ENCODE peak calls at places on chromosomes 13 and 19, in six cellular contexts. One of them, this sample, is unnamed.

GRCh38 chr19:18130523-18131242 is 22.3 kb upstream of the PIK3R2 start:
- DNase-seq in CD4-positive, alpha-beta T cell: no peak
- DNase-seq in gastrocnemius medialis: no peak
- DNase-seq in uterus: no peak
- DNase-seq in AG04450: no peak
- DNase-seq in left lung: no peak
- DNase-seq in this sample: no peak

GRCh38 chr13:98752111-98752941 is at the start of gene SLC15A1:
- DNase-seq in CD4-positive, alpha-beta T cell: no peak
- DNase-seq in gastrocnemius medialis: no peak
- DNase-seq in uterus: no peak
- DNase-seq in AG04450: no peak
- DNase-seq in left lung: no peak
- DNase-seq in this sample: no peak

GRCh38 chr19:45307361-45307760 is 15.3 kb downstream of the CKM start:
- DNase-seq in CD4-positive, alpha-beta T cell: no peak
- DNase-seq in gastrocnemius medialis: no peak
- DNase-seq in uterus: no peak
- DNase-seq in AG04450: no peak
- DNase-seq in left lung: no peak
- DNase-seq in this sample: no peak

GRCh38 chr19:54873990-54874389 is at the start of gene FCAR:
- DNase-seq in CD4-positive, alpha-beta T cell: no peak
- DNase-seq in gastrocnemius medialis: no peak
- DNase-seq in uterus: no peak
- DNase-seq in AG04450: no peak
- DNase-seq in left lung: no peak
- DNase-seq in this sample: no peak

GRCh38 chr13:76522083-76522755 is 364.0 kb downstream of the KCTD12 start:
- DNase-seq in CD4-positive, alpha-beta T cell: no peak
- DNase-seq in gastrocnemius medialis: no peak
- DNase-seq in uterus: no peak
- DNase-seq in AG04450: no peak
- DNase-seq in left lung: no peak
- DNase-seq in this sample: no peak

GRCh38 chr13:24911135-24911524 is 147.2 kb downstream of the RNF17 start:
- DNase-seq in CD4-positive, alpha-beta T cell: no peak
- DNase-seq in gastrocnemius medialis: no peak
- DNase-seq in uterus: no peak
- DNase-seq in AG04450: no peak
- DNase-seq in left lung: no peak
- DNase-seq in this sample: no peak

GRCh38 chr19:2837430-2837829 is 3.8 kb upstream of the ZNF555 start:
- DNase-seq in CD4-positive, alpha-beta T cell: no peak
- DNase-seq in gastrocnemius medialis: no peak
- DNase-seq in uterus: no peak
- DNase-seq in AG04450: no peak
- DNase-seq in left lung: no peak
- DNase-seq in this sample: no peak

GRCh38 chr13:24341439-24341838 is 32.1 kb downstream of the C1QTNF9 start:
- DNase-seq in CD4-positive, alpha-beta T cell: no peak
- DNase-seq in gastrocnemius medialis: no peak
- DNase-seq in uterus: no peak
- DNase-seq in AG04450: no peak
- DNase-seq in left lung: no peak
- DNase-seq in this sample: no peak

GRCh38 chr19:55584871-55585270 is 4.2 kb upstream of the ZNF579 start:
- DNase-seq in CD4-positive, alpha-beta T cell: no peak
- DNase-seq in gastrocnemius medialis: no peak
- DNase-seq in uterus: no peak
- DNase-seq in AG04450: no peak
- DNase-seq in left lung: no peak
- DNase-seq in this sample: no peak

GRCh38 chr13:28557725-28558124 is 62.8 kb upstream of the FLT1 start:
- DNase-seq in CD4-positive, alpha-beta T cell: no peak
- DNase-seq in gastrocnemius medialis: no peak
- DNase-seq in uterus: no peak
- DNase-seq in AG04450: peak
- DNase-seq in left lung: no peak
- DNase-seq in this sample: no peak

GRCh38 chr13:101673360-101674105 is 221.1 kb downstream of the ITGBL1 start:
- DNase-seq in CD4-positive, alpha-beta T cell: no peak
- DNase-seq in gastrocnemius medialis: no peak
- DNase-seq in uterus: no peak
- DNase-seq in AG04450: no peak
- DNase-seq in left lung: no peak
- DNase-seq in this sample: no peak

GRCh38 chr19:42129399-42130253 is 2.6 kb downstream of the POU2F2 start:
- DNase-seq in CD4-positive, alpha-beta T cell: no peak
- DNase-seq in gastrocnemius medialis: peak
- DNase-seq in uterus: no peak
- DNase-seq in AG04450: no peak
- DNase-seq in left lung: no peak
- DNase-seq in this sample: no peak

GRCh38 chr13:113205428-113205931 is 3.0 kb downstream of the PCID2 start:
- DNase-seq in CD4-positive, alpha-beta T cell: no peak
- DNase-seq in gastrocnemius medialis: no peak
- DNase-seq in uterus: no peak
- DNase-seq in AG04450: no peak
- DNase-seq in left lung: no peak
- DNase-seq in this sample: no peak

GRCh38 chr13:85509512-85509911 is 289.7 kb downstream of the SLITRK6 start:
- DNase-seq in CD4-positive, alpha-beta T cell: no peak
- DNase-seq in gastrocnemius medialis: no peak
- DNase-seq in uterus: no peak
- DNase-seq in AG04450: no peak
- DNase-seq in left lung: no peak
- DNase-seq in this sample: no peak

GRCh38 chr13:109256866-109257760 is 529.3 kb downstream of the IRS2 start:
- DNase-seq in CD4-positive, alpha-beta T cell: no peak
- DNase-seq in gastrocnemius medialis: peak
- DNase-seq in uterus: no peak
- DNase-seq in AG04450: peak
- DNase-seq in left lung: no peak
- DNase-seq in this sample: no peak

GRCh38 chr13:113446488-113446854 is 6.8 kb downstream of the ADPRHL1 start:
- DNase-seq in CD4-positive, alpha-beta T cell: no peak
- DNase-seq in gastrocnemius medialis: no peak
- DNase-seq in uterus: no peak
- DNase-seq in AG04450: no peak
- DNase-seq in left lung: no peak
- DNase-seq in this sample: no peak

GRCh38 chr13:45623516-45624090 is 8.1 kb upstream of the ERICH6B start:
- DNase-seq in CD4-positive, alpha-beta T cell: no peak
- DNase-seq in gastrocnemius medialis: no peak
- DNase-seq in uterus: no peak
- DNase-seq in AG04450: no peak
- DNase-seq in left lung: no peak
- DNase-seq in this sample: no peak

GRCh38 chr13:28650284-28650683 is 8.6 kb upstream of the POMP start:
- DNase-seq in CD4-positive, alpha-beta T cell: no peak
- DNase-seq in gastrocnemius medialis: no peak
- DNase-seq in uterus: no peak
- DNase-seq in AG04450: no peak
- DNase-seq in left lung: no peak
- DNase-seq in this sample: no peak

GRCh38 chr13:113848020-113848419 is 15.9 kb downstream of the GAS6 start:
- DNase-seq in CD4-positive, alpha-beta T cell: no peak
- DNase-seq in gastrocnemius medialis: no peak
- DNase-seq in uterus: no peak
- DNase-seq in AG04450: no peak
- DNase-seq in left lung: peak
- DNase-seq in this sample: no peak

GRCh38 chr19:46321653-46322052 is 24.8 kb downstream of the HIF3A start:
- DNase-seq in CD4-positive, alpha-beta T cell: no peak
- DNase-seq in gastrocnemius medialis: no peak
- DNase-seq in uterus: no peak
- DNase-seq in AG04450: no peak
- DNase-seq in left lung: no peak
- DNase-seq in this sample: no peak

GRCh38 chr13:95505265-95505664 is 47.3 kb upstream of the CLDN10 start:
- DNase-seq in CD4-positive, alpha-beta T cell: no peak
- DNase-seq in gastrocnemius medialis: no peak
- DNase-seq in uterus: no peak
- DNase-seq in AG04450: no peak
- DNase-seq in left lung: no peak
- DNase-seq in this sample: no peak

GRCh38 chr13:83065136-83065535 is 817.1 kb downstream of the SLITRK1 start:
- DNase-seq in CD4-positive, alpha-beta T cell: no peak
- DNase-seq in gastrocnemius medialis: peak
- DNase-seq in uterus: no peak
- DNase-seq in AG04450: no peak
- DNase-seq in left lung: no peak
- DNase-seq in this sample: no peak

GRCh38 chr13:113897966-113898365 is 34.1 kb upstream of the GAS6 start:
- DNase-seq in CD4-positive, alpha-beta T cell: no peak
- DNase-seq in gastrocnemius medialis: no peak
- DNase-seq in uterus: no peak
- DNase-seq in AG04450: no peak
- DNase-seq in left lung: no peak
- DNase-seq in this sample: no peak

GRCh38 chr13:80337706-80338105 is 3.2 kb downstream of the SPRY2 start:
- DNase-seq in CD4-positive, alpha-beta T cell: no peak
- DNase-seq in gastrocnemius medialis: no peak
- DNase-seq in uterus: no peak
- DNase-seq in AG04450: no peak
- DNase-seq in left lung: no peak
- DNase-seq in this sample: no peak
- H3K27ac ChIP-seq in CD4-positive, alpha-beta T cell: no peak
- H3K27ac ChIP-seq in gastrocnemius medialis: peak
- H3K27ac ChIP-seq in uterus: peak
- H3K27ac ChIP-seq in AG04450: no peak
- H3K27ac ChIP-seq in left lung: peak
- H3K27ac ChIP-seq in this sample: no peak

GRCh38 chr19:33205531-33206260 is 11.6 kb downstream of the LRP3 start:
- DNase-seq in CD4-positive, alpha-beta T cell: no peak
- DNase-seq in gastrocnemius medialis: no peak
- DNase-seq in uterus: no peak
- DNase-seq in AG04450: no peak
- DNase-seq in left lung: peak
- DNase-seq in this sample: no peak
- H3K27ac ChIP-seq in CD4-positive, alpha-beta T cell: no peak
- H3K27ac ChIP-seq in gastrocnemius medialis: no peak
- H3K27ac ChIP-seq in uterus: no peak
- H3K27ac ChIP-seq in AG04450: no peak
- H3K27ac ChIP-seq in left lung: no peak
- H3K27ac ChIP-seq in this sample: no peak

DNA sequence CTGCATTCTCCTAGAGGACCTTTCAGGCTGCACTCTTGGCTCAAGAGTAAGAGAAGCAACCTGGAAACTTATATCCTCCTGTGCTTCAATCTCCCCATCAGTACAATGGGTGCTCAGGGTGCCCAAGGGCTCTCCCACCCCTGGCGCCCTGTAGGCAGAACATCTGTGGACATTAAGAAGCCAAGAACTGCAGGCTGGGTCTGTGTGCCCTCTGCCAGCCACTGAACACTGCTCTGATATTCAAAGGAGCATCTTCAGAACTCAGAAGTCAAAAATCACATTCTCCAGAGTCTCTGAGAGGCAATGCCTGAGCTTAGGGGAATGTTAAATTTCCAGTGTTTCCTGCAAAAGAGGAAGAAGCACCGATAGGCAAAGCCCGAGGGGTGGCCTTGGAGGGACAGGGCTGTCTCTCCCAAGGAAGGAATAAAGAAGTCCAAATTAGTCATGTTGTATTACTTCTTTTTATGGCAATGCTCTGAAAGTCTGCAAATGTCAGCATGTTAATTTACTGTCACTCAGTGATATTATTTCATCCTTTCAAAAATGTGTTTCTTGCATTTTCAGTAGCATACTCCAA is 88.1 kb downstream of the TSHZ3 start:
- DNase-seq in CD4-positive, alpha-beta T cell: no peak
- DNase-seq in gastrocnemius medialis: no peak
- DNase-seq in uterus: no peak
- DNase-seq in AG04450: no peak
- DNase-seq in left lung: no peak
- DNase-seq in this sample: no peak
- H3K27ac ChIP-seq in CD4-positive, alpha-beta T cell: no peak
- H3K27ac ChIP-seq in gastrocnemius medialis: no peak
- H3K27ac ChIP-seq in uterus: peak
- H3K27ac ChIP-seq in AG04450: no peak
- H3K27ac ChIP-seq in left lung: no peak
- H3K27ac ChIP-seq in this sample: no peak

DNA sequence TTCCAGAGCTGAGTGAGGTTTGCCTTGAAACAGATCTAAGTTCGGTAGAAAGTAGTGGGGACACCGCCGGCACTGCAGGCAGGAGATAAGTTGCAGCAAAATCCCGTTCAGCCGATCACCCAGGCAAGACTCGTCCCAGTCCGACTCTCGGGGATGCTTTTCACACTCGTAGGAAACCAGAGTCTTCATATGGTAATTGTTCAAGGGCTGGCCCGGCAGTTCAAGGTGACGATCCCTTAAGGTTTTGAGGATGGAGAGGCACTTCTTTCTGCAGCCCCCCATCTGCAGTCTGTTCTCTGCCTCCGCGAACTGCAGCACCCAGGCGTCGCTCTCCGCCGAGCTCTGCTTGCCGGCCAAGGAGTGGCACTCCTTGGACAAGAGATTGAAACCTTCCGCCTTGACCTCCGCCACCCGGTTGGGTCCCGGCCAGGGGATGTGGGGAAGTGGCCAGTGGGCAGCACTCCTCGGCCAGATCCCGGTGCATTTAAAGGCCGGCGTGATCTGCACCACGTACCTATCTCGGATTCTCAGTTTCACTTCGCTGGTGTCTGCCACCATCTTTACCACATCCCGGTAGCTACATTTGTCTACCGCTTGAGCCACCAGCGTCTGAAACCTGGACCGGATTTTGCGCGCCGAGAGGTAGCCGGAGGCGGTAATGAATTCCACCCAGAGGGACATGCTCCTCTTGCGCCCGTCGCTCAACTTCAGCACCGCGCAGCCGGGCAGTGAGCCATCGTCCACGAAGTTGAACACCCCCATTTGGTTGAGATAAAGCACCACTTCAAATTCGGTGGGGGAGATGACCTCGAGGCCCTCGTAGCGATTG is 1.1 kb downstream of the MAB21L1 start:
- DNase-seq in CD4-positive, alpha-beta T cell: no peak
- DNase-seq in gastrocnemius medialis: peak
- DNase-seq in uterus: no peak
- DNase-seq in AG04450: no peak
- DNase-seq in left lung: peak
- DNase-seq in this sample: no peak
- H3K27ac ChIP-seq in CD4-positive, alpha-beta T cell: no peak
- H3K27ac ChIP-seq in gastrocnemius medialis: peak
- H3K27ac ChIP-seq in uterus: no peak
- H3K27ac ChIP-seq in AG04450: no peak
- H3K27ac ChIP-seq in left lung: no peak
- H3K27ac ChIP-seq in this sample: no peak

DNA sequence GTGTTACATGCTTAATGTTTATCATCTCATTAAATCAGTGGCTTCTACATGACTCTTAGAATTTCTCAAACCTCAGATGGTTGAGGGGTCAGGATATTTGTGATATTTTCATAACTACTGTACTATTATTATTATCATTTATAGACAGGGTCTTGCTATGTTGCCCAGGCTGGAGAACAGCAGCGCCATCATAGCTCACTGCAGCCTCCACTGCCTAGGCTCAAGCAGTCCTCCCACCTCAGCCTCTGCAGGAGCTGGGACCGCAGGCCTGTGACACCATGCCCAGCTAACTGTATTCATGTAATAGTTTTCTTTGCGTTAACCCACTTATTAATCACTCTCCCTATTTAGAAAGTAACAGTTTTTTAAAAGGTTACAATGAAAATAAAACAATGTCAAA is 9.5 kb downstream of the IER2 start:
- DNase-seq in CD4-positive, alpha-beta T cell: no peak
- DNase-seq in gastrocnemius medialis: no peak
- DNase-seq in uterus: no peak
- DNase-seq in AG04450: no peak
- DNase-seq in left lung: no peak
- DNase-seq in this sample: no peak
- H3K27ac ChIP-seq in CD4-positive, alpha-beta T cell: no peak
- H3K27ac ChIP-seq in gastrocnemius medialis: no peak
- H3K27ac ChIP-seq in uterus: no peak
- H3K27ac ChIP-seq in AG04450: no peak
- H3K27ac ChIP-seq in left lung: no peak
- H3K27ac ChIP-seq in this sample: no peak

This sample was measured in CD8-positive, alpha-beta memory T cell.